ENCODE peak calls at places on chromosomes 4 and X, in six cellular contexts. P, Z, R, Y, C and K are unnamed samples.

GRCh38 chr4:169307581-169307980 is 36.8 kb upstream of the SH3RF1 start:
- DNase-seq in P (no peak), Z (no peak), R (no peak), Y (no peak), C (peak), K (no peak)

GRCh38 chr4:156774422-156774821 is 197.2 kb downstream of the PDGFC start:
- DNase-seq in P (no peak), Z (no peak), R (no peak), Y (no peak), C (no peak), K (no peak)

GRCh38 chrX:39955621-39956020 is 142.1 kb downstream of the BCOR start:
- DNase-seq in P (no peak), Z (no peak), R (no peak), Y (no peak), C (peak), K (no peak)

GRCh38 chrX:139106111-139106510 is 394.6 kb upstream of the FGF13 start:
- DNase-seq in P (no peak), Z (no peak), R (peak), Y (no peak), C (no peak), K (no peak)

GRCh38 chrX:136146614-136147319 is 566 bp upstream of the FHL1 start:
- DNase-seq in P (no peak), Z (no peak), R (no peak), Y (peak), C (no peak), K (no peak)

GRCh38 chr4:83054928-83055327 is 19.9 kb downstream of the COPS4 start:
- DNase-seq in P (no peak), Z (no peak), R (no peak), Y (no peak), C (peak), K (no peak)

GRCh38 chr4:83757121-83757621 is 221.3 kb downstream of the GPAT3 start:
- DNase-seq in P (no peak), Z (no peak), R (peak), Y (no peak), C (no peak), K (no peak)

GRCh38 chr4:1359161-1359535 is 12.1 kb downstream of the UVSSA start:
- DNase-seq in P (no peak), Z (no peak), R (no peak), Y (no peak), C (no peak), K (no peak)

GRCh38 chrX:46208225-46208854 is 336.9 kb downstream of the ZNF674 start:
- DNase-seq in P (no peak), Z (no peak), R (peak), Y (no peak), C (peak), K (no peak)

GRCh38 chrX:68894142-68894512 is 65.3 kb downstream of the EFNB1 start:
- DNase-seq in P (no peak), Z (no peak), R (no peak), Y (no peak), C (peak), K (no peak)

GRCh38 chr4:101174679-101175078 is 172.6 kb downstream of the PPP3CA start:
- DNase-seq in P (no peak), Z (no peak), R (no peak), Y (no peak), C (no peak), K (no peak)

GRCh38 chrX:107731831-107732502 is 43.6 kb downstream of the TSC22D3 start:
- DNase-seq in P (peak), Z (peak), R (peak), Y (no peak), C (peak), K (peak)

GRCh38 chrX:20205927-20206708 is 60.6 kb downstream of the RPS6KA3 start:
- DNase-seq in P (no peak), Z (no peak), R (no peak), Y (no peak), C (no peak), K (no peak)

GRCh38 chr4:55920571-55920970 is 28.2 kb upstream of the CEP135 start:
- DNase-seq in P (no peak), Z (no peak), R (no peak), Y (no peak), C (no peak), K (no peak)

GRCh38 chr4:15339732-15340131 is 88.1 kb upstream of the C1QTNF7 start:
- DNase-seq in P (no peak), Z (no peak), R (no peak), Y (no peak), C (no peak), K (no peak)

GRCh38 chrX:120781416-120781815 is 94.2 kb downstream of the CT47B1 start:
- DNase-seq in P (no peak), Z (no peak), R (peak), Y (no peak), C (no peak), K (no peak)

GRCh38 chr4:6239486-6239885 is 30.2 kb upstream of the WFS1 start:
- DNase-seq in P (no peak), Z (peak), R (no peak), Y (no peak), C (no peak), K (no peak)

GRCh38 chr4:181863846-181864245 is 379.4 kb upstream of the TENM3 start:
- DNase-seq in P (no peak), Z (no peak), R (no peak), Y (no peak), C (no peak), K (no peak)

GRCh38 chr4:87209696-87210095 is 10.7 kb downstream of the KLHL8 start:
- DNase-seq in P (no peak), Z (peak), R (no peak), Y (no peak), C (no peak), K (no peak)

GRCh38 chr4:123587983-123588494 is 191.4 kb downstream of the SPRY1 start:
- DNase-seq in P (no peak), Z (no peak), R (peak), Y (no peak), C (peak), K (no peak)

GRCh38 chrX:135974279-135974856 is 580 bp upstream of the MMGT1 start:
- DNase-seq in P (peak), Z (peak), R (peak), Y (peak), C (peak), K (no peak)